ENCODE peak calls at places on chromosomes 7 and 10, in ten cellular contexts. S is WERI-Rb-1, G is A549, U is endodermal cell, H is brain microvascular endothelial cell, I is fibroblast of pulmonary artery, Z is tibial artery, L is AG04449, R is esophagus squamous epithelium, E is fibroblast of lung. O is an unnamed sample.
A peak's percentile ranks its signal among the peaks of the same experiment; 100 is the strongest.

GRCh38 chr10:123018531-123018930 is 9.7 kb downstream of the ACADSB start:
- DNase-seq in S (no peak), G (no peak), U (no peak), H (no peak), I (no peak), Z (no peak), L (no peak), R (no peak), E (no peak), O (no peak)

GRCh38 chr7:114047889-114048288 is 129.1 kb upstream of the PPP1R3A start:
- DNase-seq in S (no peak), G (no peak), U (no peak), H (peak; percentile 60), I (peak; percentile 56), Z (no peak), L (no peak), R (no peak), E (peak; percentile 77), O (no peak)

GRCh38 chr7:33816106-33816505 is 89.2 kb upstream of the BMPER start:
- DNase-seq in S (no peak), G (no peak), U (no peak), H (no peak), I (no peak), Z (no peak), L (no peak), R (no peak), E (no peak), O (no peak)

GRCh38 chr10:31000867-31001266 is 30.8 kb downstream of the ZNF438 start:
- DNase-seq in S (no peak), G (no peak), U (no peak), H (no peak), I (peak; percentile 68), Z (no peak), L (no peak), R (no peak), E (no peak), O (no peak)

GRCh38 chr7:5598769-5599371 is 175.2 kb upstream of the TNRC18 start:
- DNase-seq in S (peak; percentile 93), G (peak; percentile 61), U (peak; percentile 75), H (no peak), I (no peak), Z (no peak), L (no peak), R (no peak), E (peak; percentile 46), O (peak; percentile 52)

GRCh38 chr7:127803626-127804025 is 151.6 kb downstream of the SND1 start:
- DNase-seq in S (no peak), G (no peak), U (no peak), H (no peak), I (peak; percentile 21), Z (no peak), L (no peak), R (no peak), E (peak; percentile 48), O (no peak)

GRCh38 chr10:31467791-31468535 is 148.9 kb downstream of the ZEB1 start:
- DNase-seq in S (peak; percentile 15), G (peak; percentile 51), U (peak; percentile 82), H (no peak), I (peak; percentile 33), Z (no peak), L (no peak), R (no peak), E (peak; percentile 20), O (peak; percentile 37)

GRCh38 chr7:5492249-5493020 is 68.8 kb upstream of the TNRC18 start:
- DNase-seq in S (peak; percentile 65), G (no peak), U (peak; percentile 80), H (no peak), I (no peak), Z (no peak), L (no peak), R (no peak), E (no peak), O (no peak)

GRCh38 chr10:52312999-52313349 is 1.1 kb upstream of the DKK1 start:
- DNase-seq in S (no peak), G (peak; percentile 39), U (no peak), H (no peak), I (no peak), Z (no peak), L (no peak), R (no peak), E (peak; percentile 20), O (no peak)

GRCh38 chr10:44198780-44199097 is 186.2 kb downstream of the CXCL12 start:
- DNase-seq in S (no peak), G (no peak), U (no peak), H (no peak), I (no peak), Z (no peak), L (no peak), R (no peak), E (no peak), O (no peak)

GRCh38 chr10:79313911-79314439 is 33.3 kb upstream of the PPIF start:
- DNase-seq in S (no peak), G (no peak), U (no peak), H (no peak), I (no peak), Z (no peak), L (no peak), R (no peak), E (no peak), O (no peak)

GRCh38 chr10:97475936-97476594 is 22.2 kb downstream of the MMS19 start:
- DNase-seq in S (no peak), G (no peak), U (no peak), H (peak; percentile 40), I (peak; percentile 92), Z (no peak), L (peak; percentile 58), R (no peak), E (peak; percentile 90), O (no peak)

GRCh38 chr7:34044734-34045353 is 139.5 kb downstream of the BMPER start:
- DNase-seq in S (no peak), G (no peak), U (no peak), H (no peak), I (no peak), Z (no peak), L (no peak), R (no peak), E (no peak), O (no peak)

GRCh38 chr7:8197994-8198698 is 63.8 kb downstream of the ICA1 start:
- DNase-seq in S (no peak), G (no peak), U (no peak), H (no peak), I (no peak), Z (no peak), L (no peak), R (no peak), E (no peak), O (no peak)

GRCh38 chr7:129773871-129774270 is 162.4 kb downstream of the NRF1 start:
- DNase-seq in S (no peak), G (no peak), U (no peak), H (no peak), I (no peak), Z (no peak), L (no peak), R (no peak), E (no peak), O (no peak)

GRCh38 chr10:124906551-124907001 is 35.3 kb upstream of the ZRANB1 start:
- DNase-seq in S (no peak), G (no peak), U (no peak), H (peak; percentile 47), I (peak; percentile 78), Z (peak; percentile 82), L (peak; percentile 76), R (no peak), E (peak; percentile 93), O (no peak)

GRCh38 chr10:119489572-119490326 is 52.8 kb downstream of the RGS10 start:
- DNase-seq in S (peak; percentile 70), G (peak; percentile 55), U (peak; percentile 93), H (peak; percentile 6), I (peak; percentile 34), Z (no peak), L (no peak), R (no peak), E (peak; percentile 35), O (peak; percentile 72)

DNA sequence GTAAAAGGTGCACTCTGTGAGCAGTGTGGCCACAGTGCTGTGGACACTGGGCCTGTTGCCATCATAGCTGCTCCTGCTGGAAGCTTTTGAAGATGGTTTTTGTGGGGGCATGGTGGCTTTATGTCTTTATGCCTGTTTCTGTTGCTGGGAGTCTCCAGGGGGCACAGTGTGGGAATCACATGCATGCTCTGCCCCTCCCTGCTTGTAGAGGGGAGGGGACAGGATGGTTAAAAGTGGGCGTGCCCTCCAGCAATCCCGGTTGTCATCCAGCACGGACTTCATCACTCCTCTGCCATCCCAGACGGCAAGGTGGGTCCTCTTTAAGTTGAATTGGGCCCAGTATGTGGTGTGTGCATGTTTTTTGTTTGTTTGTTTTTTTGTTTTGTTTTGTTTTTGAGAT is 20.2 kb downstream of the OGDH start:
- DNase-seq in S (no peak), G (no peak), U (no peak), H (no peak), I (no peak), Z (no peak), L (no peak), R (no peak), E (no peak), O (no peak)
- TF ChIP-seq CTCF in S (no peak), G (no peak), U (no peak), H (no peak), I (no peak), Z (no peak), L (no peak), R (no peak), E (no peak), O (no peak)

GRCh38 chr10:107067843-107068242 is 96.7 kb downstream of the SORCS1 start:
- DNase-seq in S (no peak), G (no peak), U (no peak), H (no peak), I (no peak), Z (no peak), L (no peak), R (no peak), E (no peak), O (no peak)
- H3K4me3 ChIP-seq in S (no peak overlapping the region), G (no peak overlapping the region), U (peak overlapping the region; percentile 4), H (no peak overlapping the region), I (no peak overlapping the region), Z (no peak overlapping the region), L (no peak overlapping the region), R (no peak overlapping the region), E (no peak overlapping the region), O (no peak overlapping the region)

GRCh38 chr7:66894463-66895080 is 26.5 kb upstream of the TMEM248 start:
- DNase-seq in S (no peak), G (no peak), U (peak; percentile 91), H (peak; percentile 20), I (peak; percentile 28), Z (no peak), L (no peak), R (no peak), E (peak; percentile 38), O (peak; percentile 26)
- TF ChIP-seq CTCF in S (peak; percentile 30), G (no peak), U (peak; percentile 70), H (peak; percentile 26), I (peak; percentile 2), Z (no peak), L (no peak), R (no peak), E (no peak), O (peak; percentile 21)

GRCh38 chr7:90445633-90446032 is 23.8 kb upstream of the PTTG1IP2 start:
- DNase-seq in S (no peak), G (no peak), U (no peak), H (no peak), I (no peak), Z (no peak), L (no peak), R (no peak), E (no peak), O (no peak)

GRCh38 chr7:90446137-90446899 is 23.1 kb upstream of the PTTG1IP2 start:
- DNase-seq in S (no peak), G (no peak), U (no peak), H (no peak), I (no peak), Z (no peak), L (no peak), R (no peak), E (no peak), O (no peak)
- H3K4me3 ChIP-seq in S (no peak overlapping the region), G (no peak overlapping the region), U (no peak overlapping the region), H (no peak overlapping the region), I (no peak overlapping the region), Z (no peak overlapping the region), L (no peak overlapping the region), R (no peak overlapping the region), E (no peak overlapping the region), O (no peak overlapping the region)